ENCODE peak calls at places on chromosomes 3 and 15, in nine cellular contexts. U, J, C, G, H, I, D, O and N are unnamed samples.

GRCh38 chr3:110106805-110107204 is 769.5 kb upstream of the DPPA4 start:
- DNase-seq in U (no peak), J (no peak), C (no peak), G (no peak), H (no peak), I (no peak), D (no peak), O (no peak), N (no peak)

GRCh38 chr3:194537732-194538247 is 51.0 kb upstream of the ATP13A3 start:
- DNase-seq in U (no peak), J (no peak), C (no peak), G (no peak), H (no peak), I (peak), D (no peak), O (no peak), N (no peak)

GRCh38 chr3:98784666-98785600 is 21.8 kb downstream of the ST3GAL6 start:
- DNase-seq in U (no peak), J (no peak), C (no peak), G (no peak), H (no peak), I (peak), D (no peak), O (no peak), N (no peak)

GRCh38 chr3:50652709-50653108 is 22.0 kb upstream of the DOCK3 start:
- DNase-seq in U (no peak), J (peak), C (no peak), G (no peak), H (peak), I (peak), D (peak), O (peak), N (peak)

GRCh38 chr15:27847775-27848710 is 251.1 kb downstream of the OCA2 start:
- DNase-seq in U (no peak), J (no peak), C (no peak), G (no peak), H (no peak), I (no peak), D (no peak), O (no peak), N (no peak)

GRCh38 chr15:99450896-99451358 is 114.9 kb upstream of the MEF2A start:
- DNase-seq in U (peak), J (peak), C (peak), G (no peak), H (no peak), I (no peak), D (peak), O (peak), N (peak)

GRCh38 chr3:125593991-125594574 is 1.2 kb downstream of the OSBPL11 start:
- DNase-seq in U (no peak), J (no peak), C (no peak), G (no peak), H (no peak), I (no peak), D (no peak), O (no peak), N (no peak)

GRCh38 chr3:126485956-126486884 is 10.5 kb upstream of the ZXDC start:
- DNase-seq in U (no peak), J (no peak), C (no peak), G (no peak), H (no peak), I (no peak), D (no peak), O (no peak), N (no peak)

GRCh38 chr3:32781211-32781968 is 36.4 kb upstream of the TRIM71 start:
- DNase-seq in U (peak), J (peak), C (peak), G (peak), H (peak), I (peak), D (peak), O (peak), N (peak)

GRCh38 chr15:75928680-75929608 is 25.3 kb downstream of the FBXO22 start:
- DNase-seq in U (no peak), J (no peak), C (no peak), G (no peak), H (no peak), I (peak), D (no peak), O (peak), N (no peak)

GRCh38 chr3:46709147-46709654 is 8.0 kb downstream of the TMIE start:
- DNase-seq in U (no peak), J (no peak), C (no peak), G (no peak), H (no peak), I (no peak), D (no peak), O (no peak), N (peak)

GRCh38 chr3:78765671-78766485 is 1001.9 kb downstream of the ROBO1 start:
- DNase-seq in U (no peak), J (no peak), C (no peak), G (no peak), H (no peak), I (no peak), D (no peak), O (no peak), N (no peak)

GRCh38 chr3:46558184-46559029 is 7.7 kb downstream of the LRRC2 start:
- DNase-seq in U (peak), J (peak), C (peak), G (peak), H (no peak), I (peak), D (peak), O (peak), N (peak)

GRCh38 chr15:29233566-29233965 is 36.1 kb downstream of the NSMCE3 start:
- DNase-seq in U (no peak), J (no peak), C (no peak), G (no peak), H (no peak), I (no peak), D (no peak), O (no peak), N (no peak)

GRCh38 chr3:64460877-64461276 is 226.9 kb downstream of the ADAMTS9 start:
- DNase-seq in U (no peak), J (no peak), C (no peak), G (no peak), H (no peak), I (no peak), D (no peak), O (no peak), N (no peak)

GRCh38 chr3:140203510-140203909 is 268.5 kb downstream of the CLSTN2 start:
- DNase-seq in U (no peak), J (no peak), C (no peak), G (no peak), H (no peak), I (no peak), D (no peak), O (no peak), N (no peak)

GRCh38 chr3:101676219-101676764 is 640 bp downstream of the ZBTB11 start:
- DNase-seq in U (peak), J (peak), C (peak), G (no peak), H (peak), I (peak), D (peak), O (peak), N (peak)

GRCh38 chr3:129942296-129942695 is 32.2 kb upstream of the TRH start:
- DNase-seq in U (no peak), J (peak), C (peak), G (peak), H (peak), I (peak), D (peak), O (peak), N (no peak)

GRCh38 chr15:74365619-74366445 is 1.6 kb downstream of the CYP11A1 start:
- DNase-seq in U (no peak), J (no peak), C (no peak), G (no peak), H (no peak), I (peak), D (peak), O (no peak), N (peak)

GRCh38 chr15:33182278-33182905 is 12.1 kb downstream of the FMN1 start:
- DNase-seq in U (no peak), J (no peak), C (no peak), G (no peak), H (no peak), I (no peak), D (no peak), O (no peak), N (no peak)

GRCh38 chr3:16836505-16837237 is 48.1 kb upstream of the PLCL2 start:
- DNase-seq in U (no peak), J (no peak), C (no peak), G (no peak), H (no peak), I (no peak), D (no peak), O (no peak), N (no peak)

GRCh38 chr3:76181213-76181612 is 395.9 kb upstream of the ZNF717 start:
- DNase-seq in U (no peak), J (no peak), C (no peak), G (no peak), H (no peak), I (no peak), D (no peak), O (no peak), N (no peak)

GRCh38 chr3:156366559-156366958 is 188.4 kb downstream of the SSR3 start:
- DNase-seq in U (no peak), J (no peak), C (no peak), G (no peak), H (no peak), I (no peak), D (no peak), O (no peak), N (no peak)

GRCh38 chr15:59296181-59296617 is 76.5 kb downstream of the MYO1E start:
- DNase-seq in U (no peak), J (no peak), C (no peak), G (no peak), H (no peak), I (no peak), D (no peak), O (no peak), N (no peak)

GRCh38 chr3:195556390-195556789 is 13.3 kb upstream of the PPP1R2 start:
- DNase-seq in U (no peak), J (no peak), C (no peak), G (peak), H (no peak), I (no peak), D (no peak), O (peak), N (no peak)

GRCh38 chr15:76260246-76260938 is 50.9 kb downstream of the ETFA start:
- DNase-seq in U (no peak), J (no peak), C (no peak), G (no peak), H (no peak), I (no peak), D (no peak), O (no peak), N (peak)

GRCh38 chr3:46187876-46188275 is 20.2 kb downstream of the CCR1 start:
- DNase-seq in U (no peak), J (no peak), C (no peak), G (no peak), H (no peak), I (no peak), D (no peak), O (no peak), N (no peak)

GRCh38 chr3:9600597-9600996 is 47.0 kb upstream of the LHFPL4 start:
- DNase-seq in U (no peak), J (peak), C (no peak), G (peak), H (no peak), I (no peak), D (peak), O (no peak), N (peak)

GRCh38 chr3:56238299-56238698 is 230.0 kb downstream of the ERC2 start:
- DNase-seq in U (no peak), J (no peak), C (no peak), G (no peak), H (no peak), I (no peak), D (no peak), O (no peak), N (no peak)

GRCh38 chr15:41894791-41895463 is 1.1 kb upstream of the SPTBN5 start:
- DNase-seq in U (peak), J (peak), C (no peak), G (peak), H (no peak), I (peak), D (peak), O (peak), N (peak)